ENCODE peak calls at places on chromosome 13, in six cellular contexts. One of them, this sample, is unnamed.

GRCh38 chr13:105603283-105603682 is 932.2 kb downstream of the EFNB2 start:
- DNase-seq in uterus: no peak
- DNase-seq in mucosa of descending colon: peak; percentile 40
- DNase-seq in foreskin keratinocyte: no peak
- DNase-seq in CD8-positive, alpha-beta T cell: no peak
- DNase-seq in pancreas: no peak
- DNase-seq in this sample: no peak

GRCh38 chr13:104954210-104954609 is 1581.3 kb downstream of the EFNB2 start:
- DNase-seq in uterus: no peak
- DNase-seq in mucosa of descending colon: no peak
- DNase-seq in foreskin keratinocyte: no peak
- DNase-seq in CD8-positive, alpha-beta T cell: no peak
- DNase-seq in pancreas: no peak
- DNase-seq in this sample: no peak

GRCh38 chr13:42039457-42039945 is 8.9 kb upstream of the DGKH start:
- DNase-seq in uterus: peak; percentile 24
- DNase-seq in mucosa of descending colon: no peak
- DNase-seq in foreskin keratinocyte: no peak
- DNase-seq in CD8-positive, alpha-beta T cell: no peak
- DNase-seq in pancreas: no peak
- DNase-seq in this sample: peak; percentile 46

GRCh38 chr13:89925107-89925506 is 1422.4 kb upstream of the MIR17HG start:
- DNase-seq in uterus: no peak
- DNase-seq in mucosa of descending colon: peak; percentile 26
- DNase-seq in foreskin keratinocyte: peak; percentile 47
- DNase-seq in CD8-positive, alpha-beta T cell: no peak
- DNase-seq in pancreas: no peak
- DNase-seq in this sample: no peak

GRCh38 chr13:69704311-69704710 is 403.3 kb upstream of the ATXN8OS start:
- DNase-seq in uterus: no peak
- DNase-seq in mucosa of descending colon: no peak
- DNase-seq in foreskin keratinocyte: peak; percentile 12
- DNase-seq in CD8-positive, alpha-beta T cell: no peak
- DNase-seq in pancreas: no peak
- DNase-seq in this sample: no peak

GRCh38 chr13:98492335-98493034 is 84.4 kb downstream of the STK24 start:
- DNase-seq in uterus: no peak
- DNase-seq in mucosa of descending colon: no peak
- DNase-seq in foreskin keratinocyte: no peak
- DNase-seq in CD8-positive, alpha-beta T cell: no peak
- DNase-seq in pancreas: no peak
- DNase-seq in this sample: no peak

GRCh38 chr13:64534302-64534701 is 2695.8 kb downstream of the PCDH9 start:
- DNase-seq in uterus: no peak
- DNase-seq in mucosa of descending colon: no peak
- DNase-seq in foreskin keratinocyte: no peak
- DNase-seq in CD8-positive, alpha-beta T cell: no peak
- DNase-seq in pancreas: no peak
- DNase-seq in this sample: no peak

GRCh38 chr13:112174476-112175110 is 107.6 kb downstream of the SOX1 start:
- DNase-seq in uterus: no peak
- DNase-seq in mucosa of descending colon: no peak
- DNase-seq in foreskin keratinocyte: no peak
- DNase-seq in CD8-positive, alpha-beta T cell: no peak
- DNase-seq in pancreas: no peak
- DNase-seq in this sample: no peak

GRCh38 chr13:46468570-46468969 is 81.5 kb upstream of the RUBCNL start:
- DNase-seq in uterus: no peak
- DNase-seq in mucosa of descending colon: no peak
- DNase-seq in foreskin keratinocyte: no peak
- DNase-seq in CD8-positive, alpha-beta T cell: no peak
- DNase-seq in pancreas: no peak
- DNase-seq in this sample: no peak

GRCh38 chr13:59458908-59459579 is 704.7 kb downstream of the DIAPH3 start:
- DNase-seq in uterus: peak; percentile 20
- DNase-seq in mucosa of descending colon: no peak
- DNase-seq in foreskin keratinocyte: no peak
- DNase-seq in CD8-positive, alpha-beta T cell: no peak
- DNase-seq in pancreas: no peak
- DNase-seq in this sample: no peak

GRCh38 chr13:27601208-27601607 is 19.1 kb downstream of the LNX2 start:
- DNase-seq in uterus: no peak
- DNase-seq in mucosa of descending colon: no peak
- DNase-seq in foreskin keratinocyte: no peak
- DNase-seq in CD8-positive, alpha-beta T cell: no peak
- DNase-seq in pancreas: no peak
- DNase-seq in this sample: no peak
- H3K4me1 ChIP-seq in uterus: no peaks in the 10 kb centered on the region
- H3K4me1 ChIP-seq in mucosa of descending colon: no peaks in the 10 kb centered on the region
- H3K4me1 ChIP-seq in foreskin keratinocyte: peaks cover 15% of the 10 kb centered on the region
- H3K4me1 ChIP-seq in CD8-positive, alpha-beta T cell: no peaks in the 10 kb centered on the region
- H3K4me1 ChIP-seq in pancreas: peaks cover 22% of the 10 kb centered on the region
- H3K4me1 ChIP-seq in this sample: no peaks in the 10 kb centered on the region

DNA sequence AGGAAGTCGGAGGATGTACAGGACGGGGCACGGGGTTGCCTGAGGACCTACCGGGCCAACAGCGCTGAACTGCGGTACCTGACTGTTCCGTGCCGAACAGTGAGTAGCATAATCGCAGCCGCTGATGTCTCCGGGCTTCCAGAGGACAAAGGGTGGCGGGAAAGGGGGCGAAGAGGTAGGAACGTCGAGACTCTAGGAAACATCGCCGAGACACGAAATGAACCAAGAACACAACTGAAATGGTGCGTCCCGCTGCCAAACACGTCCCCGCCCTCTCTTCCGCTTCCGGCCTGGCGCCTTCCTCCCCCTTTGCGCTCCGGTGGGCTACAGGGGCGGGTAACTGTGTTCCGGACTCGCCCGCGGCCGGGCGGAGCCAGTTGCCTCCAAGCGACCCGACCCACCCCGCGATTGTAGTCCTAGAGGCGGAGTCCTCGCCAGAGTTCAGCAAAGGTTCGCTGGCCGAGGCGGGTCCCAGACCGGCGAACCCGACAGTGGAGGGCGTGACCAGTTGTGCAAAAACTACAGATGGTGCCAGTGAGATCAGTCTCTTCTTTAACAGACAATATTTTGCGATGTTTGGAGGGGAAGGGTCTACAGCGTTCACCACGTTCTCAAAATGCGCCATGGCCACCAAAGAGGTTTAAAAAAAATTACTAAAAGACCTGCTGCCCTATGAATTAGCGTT is at the start of gene MRPS31:
- DNase-seq in uterus: peak; percentile 94
- DNase-seq in mucosa of descending colon: peak; percentile 96
- DNase-seq in foreskin keratinocyte: peak; percentile 82
- DNase-seq in CD8-positive, alpha-beta T cell: peak; percentile 95
- DNase-seq in pancreas: peak; percentile 94
- DNase-seq in this sample: peak; percentile 85
- TF ChIP-seq CTCF in uterus: no peak
- TF ChIP-seq CTCF in mucosa of descending colon: no peak
- TF ChIP-seq CTCF in foreskin keratinocyte: no peak
- TF ChIP-seq CTCF in CD8-positive, alpha-beta T cell: no peak
- TF ChIP-seq CTCF in pancreas: no peak
- TF ChIP-seq CTCF in this sample: peak; percentile 14

GRCh38 chr13:109196896-109197295 is 567.5 kb downstream of the MYO16 start:
- DNase-seq in uterus: no peak
- DNase-seq in mucosa of descending colon: no peak
- DNase-seq in foreskin keratinocyte: no peak
- DNase-seq in CD8-positive, alpha-beta T cell: no peak
- DNase-seq in pancreas: no peak
- DNase-seq in this sample: no peak
- H3K4me1 ChIP-seq in uterus: no peaks in the 10 kb centered on the region
- H3K4me1 ChIP-seq in mucosa of descending colon: no peaks in the 10 kb centered on the region
- H3K4me1 ChIP-seq in foreskin keratinocyte: peaks cover 11% of the 10 kb centered on the region
- H3K4me1 ChIP-seq in CD8-positive, alpha-beta T cell: no peaks in the 10 kb centered on the region
- H3K4me1 ChIP-seq in pancreas: no peaks in the 10 kb centered on the region
- H3K4me1 ChIP-seq in this sample: no peaks in the 10 kb centered on the region

GRCh38 chr13:44141725-44142539 is 231.7 kb upstream of the SERP2 start:
- DNase-seq in uterus: peak; percentile 96
- DNase-seq in mucosa of descending colon: peak; percentile 98
- DNase-seq in foreskin keratinocyte: peak; percentile 86
- DNase-seq in CD8-positive, alpha-beta T cell: peak; percentile 91
- DNase-seq in pancreas: peak; percentile 100
- DNase-seq in this sample: peak; percentile 96
- TF ChIP-seq CTCF in uterus: no peak
- TF ChIP-seq CTCF in mucosa of descending colon: no peak
- TF ChIP-seq CTCF in foreskin keratinocyte: no peak
- TF ChIP-seq CTCF in CD8-positive, alpha-beta T cell: no peak
- TF ChIP-seq CTCF in pancreas: no peak
- TF ChIP-seq CTCF in this sample: no peak

GRCh38 chr13:31945202-31945978 is 86.2 kb upstream of the FRY start:
- DNase-seq in uterus: peak; percentile 44
- DNase-seq in mucosa of descending colon: peak; percentile 31
- DNase-seq in foreskin keratinocyte: peak; percentile 92
- DNase-seq in CD8-positive, alpha-beta T cell: no peak
- DNase-seq in pancreas: peak; percentile 76
- DNase-seq in this sample: peak; percentile 17

GRCh38 chr13:31946091-31946770 is 85.3 kb upstream of the FRY start:
- DNase-seq in uterus: no peak
- DNase-seq in mucosa of descending colon: no peak
- DNase-seq in foreskin keratinocyte: no peak
- DNase-seq in CD8-positive, alpha-beta T cell: no peak
- DNase-seq in pancreas: no peak
- DNase-seq in this sample: no peak

GRCh38 chr13:31944262-31945160 is 87.1 kb upstream of the FRY start:
- DNase-seq in uterus: no peak
- DNase-seq in mucosa of descending colon: no peak
- DNase-seq in foreskin keratinocyte: no peak
- DNase-seq in CD8-positive, alpha-beta T cell: no peak
- DNase-seq in pancreas: no peak
- DNase-seq in this sample: no peak

GRCh38 chr13:31947506-31947905 is 84.1 kb upstream of the FRY start:
- DNase-seq in uterus: no peak
- DNase-seq in mucosa of descending colon: no peak
- DNase-seq in foreskin keratinocyte: no peak
- DNase-seq in CD8-positive, alpha-beta T cell: no peak
- DNase-seq in pancreas: no peak
- DNase-seq in this sample: no peak

GRCh38 chr13:31947105-31947504 is 84.5 kb upstream of the FRY start:
- DNase-seq in uterus: no peak
- DNase-seq in mucosa of descending colon: no peak
- DNase-seq in foreskin keratinocyte: no peak
- DNase-seq in CD8-positive, alpha-beta T cell: no peak
- DNase-seq in pancreas: no peak
- DNase-seq in this sample: no peak
- H3K4me1 ChIP-seq in uterus: no peaks in the 10 kb centered on the region
- H3K4me1 ChIP-seq in mucosa of descending colon: no peaks in the 10 kb centered on the region
- H3K4me1 ChIP-seq in foreskin keratinocyte: peaks cover 8% of the 10 kb centered on the region
- H3K4me1 ChIP-seq in CD8-positive, alpha-beta T cell: no peaks in the 10 kb centered on the region
- H3K4me1 ChIP-seq in pancreas: peaks cover 25% of the 10 kb centered on the region
- H3K4me1 ChIP-seq in this sample: peaks cover 3% of the 10 kb centered on the region

GRCh38 chr13:20460744-20461143 is 64.9 kb downstream of the CRYL1 start:
- DNase-seq in uterus: no peak
- DNase-seq in mucosa of descending colon: no peak
- DNase-seq in foreskin keratinocyte: no peak
- DNase-seq in CD8-positive, alpha-beta T cell: no peak
- DNase-seq in pancreas: no peak
- DNase-seq in this sample: no peak

GRCh38 chr13:20462921-20463320 is 62.7 kb downstream of the CRYL1 start:
- DNase-seq in uterus: no peak
- DNase-seq in mucosa of descending colon: no peak
- DNase-seq in foreskin keratinocyte: no peak
- DNase-seq in CD8-positive, alpha-beta T cell: no peak
- DNase-seq in pancreas: no peak
- DNase-seq in this sample: no peak

GRCh38 chr13:20461481-20461859 is 64.2 kb downstream of the CRYL1 start:
- DNase-seq in uterus: no peak
- DNase-seq in mucosa of descending colon: no peak
- DNase-seq in foreskin keratinocyte: peak; percentile 29
- DNase-seq in CD8-positive, alpha-beta T cell: no peak
- DNase-seq in pancreas: no peak
- DNase-seq in this sample: no peak

GRCh38 chr13:20462533-20462915 is 63.1 kb downstream of the CRYL1 start:
- DNase-seq in uterus: no peak
- DNase-seq in mucosa of descending colon: no peak
- DNase-seq in foreskin keratinocyte: no peak
- DNase-seq in CD8-positive, alpha-beta T cell: no peak
- DNase-seq in pancreas: no peak
- DNase-seq in this sample: no peak

DNA sequence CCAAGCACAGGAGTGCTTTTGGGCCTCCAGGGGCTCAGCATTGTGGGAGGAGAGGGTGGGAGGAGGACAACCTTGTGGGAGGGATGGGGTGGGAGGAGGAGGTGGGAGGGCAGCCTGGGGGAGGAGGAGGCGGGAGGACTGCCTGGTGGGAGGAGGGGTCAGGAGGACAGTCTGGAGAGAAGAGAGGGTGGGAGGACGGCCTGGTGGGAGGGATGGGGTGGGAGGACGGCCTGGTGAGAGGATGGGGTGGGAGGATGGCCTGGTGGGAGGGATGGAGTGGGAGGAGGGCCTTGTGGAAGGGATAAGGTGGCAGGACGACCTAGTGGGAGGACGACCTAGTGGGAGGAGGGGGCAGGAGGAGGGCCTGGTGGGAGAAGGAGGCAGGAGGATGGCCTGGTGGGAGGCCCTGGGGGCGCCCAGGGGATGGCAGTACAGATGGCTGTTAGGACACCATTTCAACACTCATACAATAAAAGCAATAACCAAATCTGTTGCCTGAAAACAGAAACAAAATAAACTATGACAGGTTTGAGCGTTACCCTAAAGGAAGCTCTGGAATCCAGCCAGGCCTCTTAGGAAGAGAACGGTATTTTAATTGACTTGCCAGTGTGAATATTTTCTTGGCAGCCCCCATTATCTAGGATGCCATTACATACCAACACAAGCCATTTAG is 63.7 kb downstream of the CRYL1 start:
- DNase-seq in uterus: peak; percentile 43
- DNase-seq in mucosa of descending colon: no peak
- DNase-seq in foreskin keratinocyte: no peak
- DNase-seq in CD8-positive, alpha-beta T cell: no peak
- DNase-seq in pancreas: no peak
- DNase-seq in this sample: no peak
- TF ChIP-seq CTCF in uterus: no peak
- TF ChIP-seq CTCF in mucosa of descending colon: no peak
- TF ChIP-seq CTCF in foreskin keratinocyte: no peak
- TF ChIP-seq CTCF in CD8-positive, alpha-beta T cell: no peak
- TF ChIP-seq CTCF in pancreas: no peak
- TF ChIP-seq CTCF in this sample: no peak